ENCODE peak calls at places on chromosomes 4 and X, in four cellular contexts. B is GM13976, K is progenitor cell of endocrine pancreas, Q is RWPE1. X is an unnamed sample.

GRCh38 chr4:10196191-10196590 is 79.6 kb upstream of the WDR1 start:
- DNase-seq in B (no peak), K (no peak), Q (no peak), X (no peak)

GRCh38 chr4:1207157-1207470 is 34.7 kb upstream of the SPON2 start:
- DNase-seq in B (no peak), K (no peak), Q (no peak), X (no peak)

GRCh38 chr4:53376900-53377299 is 541 bp upstream of the FIP1L1 start:
- DNase-seq in B (no peak), K (no peak), Q (no peak), X (no peak)

GRCh38 chr4:86359944-86360478 is at the start of gene MAPK10:
- DNase-seq in B (peak; percentile 54), K (peak; percentile 10), Q (no peak), X (peak; percentile 34)

GRCh38 chrX:68895339-68896250 is 66.8 kb downstream of the EFNB1 start:
- DNase-seq in B (no peak), K (no peak), Q (peak; percentile 45), X (no peak)

GRCh38 chr4:8302331-8302730 is 32.8 kb downstream of the HTRA3 start:
- DNase-seq in B (no peak), K (no peak), Q (no peak), X (no peak)

GRCh38 chrX:123834116-123834515 is 25.7 kb upstream of the XIAP start:
- DNase-seq in B (no peak), K (no peak), Q (no peak), X (no peak)

GRCh38 chr4:157012296-157012695 is 40.7 kb upstream of the PDGFC start:
- DNase-seq in B (no peak), K (no peak), Q (no peak), X (no peak)

GRCh38 chr4:37876156-37876555 is 14.7 kb upstream of the TBC1D1 start:
- DNase-seq in B (no peak), K (no peak), Q (no peak), X (no peak)

GRCh38 chr4:6241062-6241845 is 28.4 kb upstream of the WFS1 start:
- DNase-seq in B (no peak), K (no peak), Q (no peak), X (no peak)

GRCh38 chr4:83362492-83363329 is 28.1 kb upstream of the HPSE start:
- DNase-seq in B (peak; percentile 34), K (no peak), Q (peak; percentile 29), X (no peak)

GRCh38 chrX:66200855-66201795 is 37.1 kb downstream of the HEPH start:
- DNase-seq in B (peak; percentile 13), K (no peak), Q (no peak), X (no peak)

GRCh38 chr4:2186133-2186864 is 55.6 kb downstream of the HAUS3 start:
- DNase-seq in B (no peak), K (peak; percentile 23), Q (peak; percentile 42), X (no peak)

GRCh38 chr4:100009490-100009889 is 59.4 kb upstream of the H2AZ1 start:
- DNase-seq in B (no peak), K (no peak), Q (no peak), X (no peak)

GRCh38 chrX:41984628-41985027 is 61.3 kb upstream of the CASK start:
- DNase-seq in B (no peak), K (no peak), Q (peak; percentile 56), X (no peak)

GRCh38 chr4:81694514-81694913 is 222.8 kb upstream of the RASGEF1B start:
- DNase-seq in B (no peak), K (no peak), Q (no peak), X (no peak)

GRCh38 chr4:90515191-90515590 is 388.0 kb downstream of the CCSER1 start:
- DNase-seq in B (no peak), K (no peak), Q (no peak), X (no peak)

GRCh38 chr4:136241221-136241986 is 1290.9 kb downstream of the PCDH18 start:
- DNase-seq in B (no peak), K (no peak), Q (no peak), X (no peak)

GRCh38 chr4:161356351-161356750 is 807.4 kb downstream of the FSTL5 start:
- DNase-seq in B (no peak), K (no peak), Q (no peak), X (no peak)

GRCh38 chrX:68422478-68422877 is 10.8 kb downstream of the OPHN1 start:
- DNase-seq in B (no peak), K (no peak), Q (no peak), X (no peak)

GRCh38 chr4:76311896-76312331 is 5.4 kb downstream of the STBD1 start:
- DNase-seq in B (no peak), K (no peak), Q (no peak), X (no peak)

GRCh38 chrX:41412261-41413167 is 34.6 kb upstream of the NYX start:
- DNase-seq in B (no peak), K (no peak), Q (no peak), X (no peak)

GRCh38 chrX:40853004-40853815 is 117.9 kb upstream of the MED14 start:
- DNase-seq in B (no peak), K (no peak), Q (no peak), X (no peak)

DNA sequence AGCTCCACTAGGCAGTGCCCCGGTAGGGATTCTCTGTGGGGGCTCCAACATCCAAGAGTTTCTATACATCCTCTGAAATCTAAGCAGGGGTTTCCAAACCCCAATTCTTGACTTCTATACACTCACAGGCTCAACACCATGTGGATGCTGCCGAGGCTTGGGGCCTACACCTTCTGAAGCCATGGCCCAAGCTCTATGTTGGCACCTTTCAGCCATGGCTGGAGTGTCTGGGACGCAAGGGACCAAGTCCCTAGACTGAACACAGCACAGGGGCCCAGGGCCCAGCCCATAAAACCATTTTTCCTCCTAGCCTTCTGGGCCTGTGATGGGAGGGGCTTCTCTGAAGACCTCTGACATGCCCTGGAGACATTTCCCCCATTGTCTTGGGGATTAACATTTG is 511.8 kb downstream of the TRAM1L1 start:
- DNase-seq in B (no peak), K (no peak), Q (no peak), X (no peak)
- TF ChIP-seq CTCF in B (no peak), K (no peak), Q (no peak), X (no peak)

DNA sequence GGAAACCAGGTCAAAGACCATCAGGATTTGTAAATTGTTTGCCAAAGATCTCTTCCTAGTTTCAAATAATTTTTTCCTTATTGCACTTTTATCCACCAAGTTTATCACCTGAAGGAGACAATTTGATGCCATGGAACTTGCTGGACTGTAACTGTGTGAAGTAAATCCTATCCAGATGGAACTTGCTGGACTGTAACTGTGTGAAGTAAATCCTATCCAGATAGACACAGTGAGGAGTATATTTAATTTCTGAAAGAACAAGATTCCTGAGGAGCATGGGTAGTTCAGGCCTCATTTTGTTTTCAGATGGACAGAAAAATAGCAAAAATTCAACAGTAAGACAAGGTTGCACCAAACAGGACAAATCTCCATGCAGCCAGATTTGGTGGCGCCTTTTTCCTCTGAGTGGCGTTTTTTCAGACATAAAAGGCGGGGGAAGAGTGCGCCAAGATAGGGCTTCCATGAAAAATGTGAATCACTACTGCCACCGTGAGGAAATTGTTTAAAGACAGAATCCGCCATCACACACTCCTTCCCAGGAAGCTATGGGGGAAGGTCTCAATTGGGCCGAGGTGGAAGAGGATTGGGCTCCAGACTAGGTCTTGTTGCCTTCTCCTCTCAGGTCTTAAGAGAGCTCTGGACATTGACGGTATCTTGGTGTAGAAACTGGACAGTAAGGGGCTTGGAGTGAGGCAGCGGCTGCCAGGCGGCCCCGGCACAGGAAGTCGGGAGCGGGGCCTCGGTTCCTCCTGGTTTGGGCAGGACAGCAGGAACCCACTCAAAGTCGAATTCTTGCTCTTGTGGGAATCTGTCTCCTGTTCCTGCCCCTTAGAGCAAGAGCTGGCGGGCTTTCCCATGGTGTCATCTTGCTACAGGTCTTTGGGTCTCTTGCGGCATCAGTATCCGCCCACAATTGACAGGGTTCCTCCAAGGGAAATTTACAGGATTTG is 234.7 kb downstream of the OR13H1 start:
- DNase-seq in B (no peak), K (no peak), Q (no peak), X (no peak)
- TF ChIP-seq CTCF in B (peak; percentile 35), K (no peak), Q (no peak), X (no peak)

GRCh38 chr4:98542011-98542410 is 116.4 kb downstream of the TSPAN5 start:
- DNase-seq in B (no peak), K (no peak), Q (no peak), X (no peak)

GRCh38 chr4:98544141-98544817 is 114.1 kb downstream of the TSPAN5 start:
- DNase-seq in B (no peak), K (no peak), Q (no peak), X (no peak)

GRCh38 chr4:98544818-98545399 is 113.5 kb downstream of the TSPAN5 start:
- DNase-seq in B (no peak), K (no peak), Q (no peak), X (no peak)

DNA sequence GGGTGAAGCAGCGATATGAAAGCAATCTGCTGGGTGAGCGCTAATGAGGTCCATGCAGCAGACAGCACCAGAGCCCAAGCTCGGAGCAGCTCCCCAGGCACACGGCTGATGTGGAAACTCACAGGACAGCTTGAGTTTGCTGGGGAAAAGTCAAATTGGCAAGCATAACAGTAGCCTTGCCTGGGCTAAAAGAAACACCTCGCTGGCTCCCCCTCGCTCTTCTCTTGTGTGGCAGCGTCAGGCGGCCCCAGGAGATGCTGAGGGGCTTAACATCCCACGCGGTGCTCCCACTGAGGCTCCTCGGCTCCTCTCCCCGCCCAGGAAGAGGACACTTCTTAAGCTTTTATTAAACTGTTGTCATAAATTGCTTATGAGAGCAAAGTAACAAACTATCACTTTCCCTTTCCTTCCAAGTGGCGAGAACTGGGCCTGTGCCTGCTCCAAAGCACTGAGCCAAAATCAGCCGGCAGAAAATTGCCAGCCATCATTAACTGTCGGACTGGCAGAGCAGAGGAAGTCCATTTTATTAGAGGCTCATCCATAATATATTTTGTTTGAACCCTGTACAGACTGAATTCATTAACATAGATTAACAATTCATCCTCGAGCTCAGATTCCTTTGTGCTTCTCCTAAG is 111.4 kb downstream of the TSPAN5 start:
- DNase-seq in B (no peak), K (no peak), Q (no peak), X (no peak)
- TF ChIP-seq CTCF in B (no peak), K (no peak), Q (no peak), X (no peak)

DNA sequence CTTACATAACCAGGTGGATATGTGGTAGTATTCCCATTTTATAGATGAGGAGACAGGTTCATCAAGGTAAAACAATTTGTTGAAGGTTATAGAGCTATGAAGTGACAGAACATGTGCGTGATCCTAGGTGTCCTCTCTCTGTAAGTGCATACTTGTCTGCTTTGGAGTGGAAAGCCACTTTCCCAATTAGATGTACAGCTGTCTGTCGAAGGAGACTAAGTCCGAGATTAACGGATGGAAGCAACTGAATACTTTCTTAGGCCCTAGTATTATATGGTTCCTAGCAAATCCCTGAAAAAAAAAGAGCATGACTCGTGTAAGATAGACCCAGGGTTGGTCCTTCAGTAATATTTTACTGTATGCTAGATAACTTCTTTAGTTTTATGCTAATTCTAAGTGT is 19.7 kb downstream of the TMEM131L start:
- DNase-seq in B (no peak), K (no peak), Q (no peak), X (no peak)
- TF ChIP-seq CTCF in B (no peak), K (no peak), Q (no peak), X (no peak)

GRCh38 chr4:150067859-150068258 is 10.4 kb upstream of the DCLK2 start:
- DNase-seq in B (no peak), K (no peak), Q (no peak), X (no peak)

GRCh38 chr4:150072471-150072870 is 5.8 kb upstream of the DCLK2 start:
- DNase-seq in B (no peak), K (no peak), Q (no peak), X (no peak)

GRCh38 chr4:150068300-150068699 is 9.9 kb upstream of the DCLK2 start:
- DNase-seq in B (no peak), K (no peak), Q (no peak), X (no peak)

GRCh38 chr4:150070464-150071170 is 7.6 kb upstream of the DCLK2 start:
- DNase-seq in B (no peak), K (no peak), Q (no peak), X (no peak)

GRCh38 chr4:150069361-150069760 is 8.9 kb upstream of the DCLK2 start:
- DNase-seq in B (no peak), K (no peak), Q (no peak), X (no peak)
- TF ChIP-seq CTCF in B (no peak), K (no peak), Q (no peak), X (no peak)